ENCODE peak calls at places on chromosome 20, in six cellular contexts. K, W, F, S, P and B are unnamed samples.

GRCh38 chr20:25259788-25260254 is 11.9 kb downstream of the PYGB start:
- DNase-seq in P (no peak), F (no peak), W (peak), S (peak), K (no peak), B (no peak)

GRCh38 chr20:51457281-51457932 is 85.1 kb downstream of the NFATC2 start:
- DNase-seq in W (peak), S (peak), F (no peak), K (peak), P (no peak), B (peak)

GRCh38 chr20:35907017-35907685 is 47.2 kb downstream of the SCAND1 start:
- DNase-seq in K (no peak), P (no peak), F (no peak), S (no peak), W (no peak), B (no peak)

GRCh38 chr20:59165794-59166709 is 2.4 kb downstream of the ZNF831 start:
- DNase-seq in P (no peak), S (no peak), K (no peak), F (no peak), W (no peak), B (no peak)

GRCh38 chr20:9602834-9603173 is 88.4 kb downstream of the LAMP5 start:
- DNase-seq in F (no peak), S (no peak), P (no peak), W (no peak), K (no peak), B (no peak)

GRCh38 chr20:48384147-48384818 is 443.5 kb downstream of the PREX1 start:
- DNase-seq in P (no peak), S (no peak), W (no peak), F (no peak), K (no peak), B (no peak)

GRCh38 chr20:53691060-53691810 is 97.6 kb upstream of the ZNF217 start:
- DNase-seq in P (no peak), S (no peak), W (no peak), F (no peak), K (no peak), B (no peak)

GRCh38 chr20:13220194-13220856 is 749 bp upstream of the ISM1 start:
- DNase-seq in F (no peak), W (no peak), K (no peak), P (no peak), S (no peak), B (no peak)

GRCh38 chr20:35006009-35006408 is 50.3 kb downstream of the MYH7B start:
- DNase-seq in S (peak), K (no peak), P (no peak), W (no peak), F (no peak), B (no peak)

GRCh38 chr20:17613328-17614175 is 43.7 kb downstream of the DSTN start:
- DNase-seq in P (no peak), F (no peak), S (peak), K (no peak), W (peak), B (no peak)

GRCh38 chr20:53935353-53936084 is 134.9 kb downstream of the BCAS1 start:
- DNase-seq in W (no peak), K (no peak), S (no peak), F (no peak), P (no peak), B (peak)

GRCh38 chr20:38728911-38729642 is 4.8 kb downstream of the SLC32A1 start:
- DNase-seq in W (no peak), K (no peak), S (no peak), P (no peak), F (no peak), B (no peak)

GRCh38 chr20:37394543-37395410 is 48.8 kb downstream of the SRC start:
- DNase-seq in P (no peak), K (no peak), S (no peak), W (no peak), F (no peak), B (no peak)

GRCh38 chr20:62831854-62832211 is 15.0 kb downstream of the COL9A3 start:
- DNase-seq in W (no peak), F (no peak), P (no peak), S (no peak), K (no peak), B (no peak)

GRCh38 chr20:30912006-30912660 is 345.3 kb upstream of the DEFB115 start:
- DNase-seq in S (no peak), W (no peak), K (no peak), P (no peak), F (no peak), B (no peak)

GRCh38 chr20:50834599-50835005 is 39.7 kb downstream of the BCAS4 start:
- DNase-seq in S (no peak), W (no peak), K (peak), F (no peak), P (no peak), B (peak)